ENCODE peak calls at places on chromosome 6, in six cellular contexts. One of them, this sample, is unnamed.

GRCh38 chr6:161135695-161136591 is 137.9 kb downstream of the AGPAT4 start:
- DNase-seq in left cardiac atrium: no peak
- DNase-seq in activated CD8-positive, alpha-beta memory T cell treated with anti-CD3 and anti-CD28 coated beads for 4 hours: no peak
- DNase-seq in stimulated activated CD8-positive, alpha-beta memory T cell treated with anti-CD3 and anti-CD28 coated beads, Interleukin-2, amount 100 ng/mL, for 1 hour: no peak
- DNase-seq in AG20443: no peak
- DNase-seq in left lung: no peak
- DNase-seq in this sample: no peak

GRCh38 chr6:139367810-139368321 is 6.6 kb downstream of the CITED2 start:
- DNase-seq in left cardiac atrium: no peak
- DNase-seq in activated CD8-positive, alpha-beta memory T cell treated with anti-CD3 and anti-CD28 coated beads for 4 hours: no peak
- DNase-seq in stimulated activated CD8-positive, alpha-beta memory T cell treated with anti-CD3 and anti-CD28 coated beads, Interleukin-2, amount 100 ng/mL, for 1 hour: no peak
- DNase-seq in AG20443: no peak
- DNase-seq in left lung: no peak
- DNase-seq in this sample: no peak

GRCh38 chr6:17493286-17493685 is 99.9 kb downstream of the CAP2 start:
- DNase-seq in left cardiac atrium: no peak
- DNase-seq in activated CD8-positive, alpha-beta memory T cell treated with anti-CD3 and anti-CD28 coated beads for 4 hours: no peak
- DNase-seq in stimulated activated CD8-positive, alpha-beta memory T cell treated with anti-CD3 and anti-CD28 coated beads, Interleukin-2, amount 100 ng/mL, for 1 hour: no peak
- DNase-seq in AG20443: peak
- DNase-seq in left lung: no peak
- DNase-seq in this sample: no peak

GRCh38 chr6:124812067-124812466 is 150.2 kb upstream of the RNF217 start:
- DNase-seq in left cardiac atrium: no peak
- DNase-seq in activated CD8-positive, alpha-beta memory T cell treated with anti-CD3 and anti-CD28 coated beads for 4 hours: no peak
- DNase-seq in stimulated activated CD8-positive, alpha-beta memory T cell treated with anti-CD3 and anti-CD28 coated beads, Interleukin-2, amount 100 ng/mL, for 1 hour: no peak
- DNase-seq in AG20443: no peak
- DNase-seq in left lung: no peak
- DNase-seq in this sample: no peak

GRCh38 chr6:89310929-89311328 is 4.2 kb downstream of the GABRR2 start:
- DNase-seq in left cardiac atrium: no peak
- DNase-seq in activated CD8-positive, alpha-beta memory T cell treated with anti-CD3 and anti-CD28 coated beads for 4 hours: no peak
- DNase-seq in stimulated activated CD8-positive, alpha-beta memory T cell treated with anti-CD3 and anti-CD28 coated beads, Interleukin-2, amount 100 ng/mL, for 1 hour: no peak
- DNase-seq in AG20443: no peak
- DNase-seq in left lung: no peak
- DNase-seq in this sample: no peak

GRCh38 chr6:167669553-167669849 is 157.2 kb upstream of the AFDN start:
- DNase-seq in left cardiac atrium: no peak
- DNase-seq in activated CD8-positive, alpha-beta memory T cell treated with anti-CD3 and anti-CD28 coated beads for 4 hours: no peak
- DNase-seq in stimulated activated CD8-positive, alpha-beta memory T cell treated with anti-CD3 and anti-CD28 coated beads, Interleukin-2, amount 100 ng/mL, for 1 hour: no peak
- DNase-seq in AG20443: no peak
- DNase-seq in left lung: no peak
- DNase-seq in this sample: no peak

GRCh38 chr6:33123732-33124524 is 48.1 kb downstream of the HLA-DPB1 start:
- DNase-seq in left cardiac atrium: no peak
- DNase-seq in activated CD8-positive, alpha-beta memory T cell treated with anti-CD3 and anti-CD28 coated beads for 4 hours: no peak
- DNase-seq in stimulated activated CD8-positive, alpha-beta memory T cell treated with anti-CD3 and anti-CD28 coated beads, Interleukin-2, amount 100 ng/mL, for 1 hour: no peak
- DNase-seq in AG20443: peak
- DNase-seq in left lung: no peak
- DNase-seq in this sample: no peak

GRCh38 chr6:85126448-85127178 is 323.3 kb upstream of the NT5E start:
- DNase-seq in left cardiac atrium: peak
- DNase-seq in activated CD8-positive, alpha-beta memory T cell treated with anti-CD3 and anti-CD28 coated beads for 4 hours: no peak
- DNase-seq in stimulated activated CD8-positive, alpha-beta memory T cell treated with anti-CD3 and anti-CD28 coated beads, Interleukin-2, amount 100 ng/mL, for 1 hour: no peak
- DNase-seq in AG20443: peak
- DNase-seq in left lung: no peak
- DNase-seq in this sample: no peak

GRCh38 chr6:44662461-44663121 is 275.1 kb downstream of the CDC5L start:
- DNase-seq in left cardiac atrium: no peak
- DNase-seq in activated CD8-positive, alpha-beta memory T cell treated with anti-CD3 and anti-CD28 coated beads for 4 hours: no peak
- DNase-seq in stimulated activated CD8-positive, alpha-beta memory T cell treated with anti-CD3 and anti-CD28 coated beads, Interleukin-2, amount 100 ng/mL, for 1 hour: no peak
- DNase-seq in AG20443: no peak
- DNase-seq in left lung: no peak
- DNase-seq in this sample: no peak